ENCODE peak calls at places on chromosome 7, in ten cellular contexts. W is esophagus squamous epithelium; A is gastrocnemius medialis; G is left ventricle myocardium inferior; O is hepatocyte; R is body of pancreas; J is CD4-positive, alpha-beta memory T cell; N is coronary artery; F is naive thymus-derived CD4-positive, alpha-beta T cell; L is tibial nerve. X is an unnamed sample.

GRCh38 chr7:26292768-26293560 is 1.3 kb downstream of the SNX10 start:
- DNase-seq in W (no peak), A (no peak), G (no peak), O (no peak), R (peak), J (no peak), N (no peak), F (no peak), L (no peak), X (peak)

GRCh38 chr7:102287465-102288146 is 938 bp downstream of the SH2B2 start:
- DNase-seq in W (no peak), A (peak), G (no peak), O (no peak), R (peak), J (no peak), N (no peak), F (peak), L (no peak), X (no peak)

GRCh38 chr7:155533827-155534690 is 12.3 kb downstream of the CNPY1 start:
- DNase-seq in W (no peak), A (no peak), G (no peak), O (peak), R (no peak), J (no peak), N (no peak), F (no peak), L (no peak), X (no peak)

GRCh38 chr7:151992375-151992774 is 33.1 kb upstream of the GALNT11 start:
- DNase-seq in W (no peak), A (peak), G (peak), O (peak), R (peak), J (peak), N (no peak), F (peak), L (no peak), X (peak)

GRCh38 chr7:121235221-121235620 is 93.6 kb upstream of the WNT16 start:
- DNase-seq in W (no peak), A (no peak), G (no peak), O (no peak), R (no peak), J (no peak), N (no peak), F (no peak), L (no peak), X (no peak)

GRCh38 chr7:125423444-125424155 is 494.0 kb upstream of the POT1 start:
- DNase-seq in W (no peak), A (no peak), G (no peak), O (no peak), R (no peak), J (no peak), N (no peak), F (no peak), L (no peak), X (no peak)

GRCh38 chr7:4074407-4074806 is 607.7 kb upstream of the FOXK1 start:
- DNase-seq in W (no peak), A (no peak), G (no peak), O (no peak), R (no peak), J (no peak), N (no peak), F (no peak), L (no peak), X (peak)

GRCh38 chr7:41222704-41223103 is 480.2 kb downstream of the INHBA start:
- DNase-seq in W (no peak), A (no peak), G (no peak), O (no peak), R (no peak), J (no peak), N (no peak), F (no peak), L (no peak), X (no peak)

GRCh38 chr7:75969704-75970498 is 24.5 kb downstream of the TMEM120A start:
- DNase-seq in W (no peak), A (peak), G (no peak), O (no peak), R (no peak), J (no peak), N (no peak), F (no peak), L (no peak), X (no peak)

GRCh38 chr7:4753610-4754432 is 21.6 kb upstream of the AP5Z1 start:
- DNase-seq in W (no peak), A (peak), G (peak), O (peak), R (peak), J (peak), N (no peak), F (peak), L (peak), X (peak)

GRCh38 chr7:81869670-81870069 is 99.8 kb upstream of the HGF start:
- DNase-seq in W (no peak), A (no peak), G (no peak), O (no peak), R (no peak), J (no peak), N (no peak), F (no peak), L (no peak), X (no peak)

GRCh38 chr7:4806983-4807625 is 31.7 kb downstream of the AP5Z1 start:
- DNase-seq in W (no peak), A (no peak), G (no peak), O (no peak), R (no peak), J (no peak), N (no peak), F (no peak), L (no peak), X (no peak)

GRCh38 chr7:102061981-102062390 is 224.7 kb upstream of the SH2B2 start:
- DNase-seq in W (no peak), A (no peak), G (no peak), O (peak), R (no peak), J (no peak), N (no peak), F (no peak), L (no peak), X (peak)

GRCh38 chr7:4797858-4798705 is 22.7 kb downstream of the AP5Z1 start:
- DNase-seq in W (no peak), A (no peak), G (peak), O (peak), R (peak), J (peak), N (no peak), F (peak), L (peak), X (no peak)

GRCh38 chr7:80439894-80440811 is 71.7 kb downstream of the GNAT3 start:
- DNase-seq in W (no peak), A (no peak), G (no peak), O (no peak), R (no peak), J (no peak), N (no peak), F (no peak), L (no peak), X (no peak)

GRCh38 chr7:128860158-128861073 is 2.2 kb upstream of the ATP6V1F start:
- DNase-seq in W (no peak), A (peak), G (no peak), O (no peak), R (no peak), J (no peak), N (no peak), F (no peak), L (no peak), X (no peak)

GRCh38 chr7:30466266-30466665 is 12.3 kb downstream of the NOD1 start:
- DNase-seq in W (no peak), A (no peak), G (no peak), O (no peak), R (no peak), J (no peak), N (no peak), F (no peak), L (no peak), X (no peak)

GRCh38 chr7:130988443-130988842 is 254.4 kb upstream of the KLF14 start:
- DNase-seq in W (no peak), A (no peak), G (no peak), O (no peak), R (no peak), J (peak), N (no peak), F (peak), L (no peak), X (no peak)

GRCh38 chr7:95472521-95473160 is 13.1 kb upstream of the ASB4 start:
- DNase-seq in W (no peak), A (no peak), G (no peak), O (no peak), R (no peak), J (no peak), N (no peak), F (no peak), L (no peak), X (no peak)

GRCh38 chr7:46215987-46216567 is 295.0 kb upstream of the IGFBP3 start:
- DNase-seq in W (no peak), A (no peak), G (peak), O (peak), R (peak), J (no peak), N (no peak), F (no peak), L (no peak), X (no peak)

GRCh38 chr7:64744680-64745079 is 49.5 kb upstream of the ZNF138 start:
- DNase-seq in W (no peak), A (no peak), G (no peak), O (no peak), R (no peak), J (no peak), N (no peak), F (no peak), L (no peak), X (no peak)

GRCh38 chr7:88361357-88361756 is 54.7 kb upstream of the STEAP4 start:
- DNase-seq in W (no peak), A (no peak), G (no peak), O (no peak), R (no peak), J (no peak), N (no peak), F (no peak), L (no peak), X (no peak)

GRCh38 chr7:30800785-30801252 is 29.6 kb downstream of the MINDY4 start:
- DNase-seq in W (no peak), A (peak), G (no peak), O (peak), R (peak), J (peak), N (no peak), F (peak), L (no peak), X (peak)

GRCh38 chr7:24143547-24143946 is 140.4 kb upstream of the NPY start:
- DNase-seq in W (no peak), A (no peak), G (no peak), O (no peak), R (no peak), J (no peak), N (no peak), F (no peak), L (no peak), X (no peak)

GRCh38 chr7:16644624-16644986 is 949 bp downstream of the ANKMY2 start:
- DNase-seq in W (no peak), A (peak), G (peak), O (peak), R (peak), J (peak), N (peak), F (peak), L (peak), X (no peak)

GRCh38 chr7:36034020-36034419 is 119.0 kb upstream of the EEPD1 start:
- DNase-seq in W (no peak), A (no peak), G (no peak), O (no peak), R (no peak), J (no peak), N (no peak), F (no peak), L (no peak), X (no peak)

GRCh38 chr7:155490697-155491628 is 33.0 kb downstream of the EN2 start:
- DNase-seq in W (no peak), A (no peak), G (peak), O (no peak), R (peak), J (peak), N (no peak), F (no peak), L (no peak), X (no peak)

GRCh38 chr7:98249106-98249505 is 2.9 kb downstream of the TECPR1 start:
- DNase-seq in W (no peak), A (no peak), G (no peak), O (no peak), R (no peak), J (peak), N (no peak), F (no peak), L (no peak), X (no peak)

GRCh38 chr7:117505238-117505637 is 25.4 kb downstream of the CFTR start:
- DNase-seq in W (no peak), A (no peak), G (no peak), O (no peak), R (no peak), J (no peak), N (no peak), F (no peak), L (no peak), X (no peak)

GRCh38 chr7:7761974-7762769 is 43.8 kb upstream of the RPA3 start:
- DNase-seq in W (no peak), A (no peak), G (no peak), O (peak), R (no peak), J (peak), N (no peak), F (peak), L (no peak), X (no peak)

GRCh38 chr7:130912086-130912909 is 178.3 kb upstream of the KLF14 start:
- DNase-seq in W (no peak), A (no peak), G (no peak), O (no peak), R (no peak), J (no peak), N (peak), F (peak), L (no peak), X (peak)

GRCh38 chr7:81736088-81736487 is 33.8 kb downstream of the HGF start:
- DNase-seq in W (no peak), A (no peak), G (no peak), O (no peak), R (no peak), J (no peak), N (no peak), F (no peak), L (no peak), X (no peak)

GRCh38 chr7:30084195-30084594 is 50.6 kb upstream of the MTURN start:
- DNase-seq in W (no peak), A (no peak), G (no peak), O (no peak), R (no peak), J (no peak), N (no peak), F (no peak), L (no peak), X (no peak)

GRCh38 chr7:77903597-77903996 is 105.0 kb downstream of the PHTF2 start:
- DNase-seq in W (no peak), A (peak), G (no peak), O (no peak), R (no peak), J (peak), N (no peak), F (no peak), L (no peak), X (no peak)

GRCh38 chr7:6438427-6438826 is 9.3 kb downstream of the DAGLB start:
- DNase-seq in W (no peak), A (peak), G (no peak), O (no peak), R (no peak), J (no peak), N (no peak), F (peak), L (no peak), X (no peak)

DNA sequence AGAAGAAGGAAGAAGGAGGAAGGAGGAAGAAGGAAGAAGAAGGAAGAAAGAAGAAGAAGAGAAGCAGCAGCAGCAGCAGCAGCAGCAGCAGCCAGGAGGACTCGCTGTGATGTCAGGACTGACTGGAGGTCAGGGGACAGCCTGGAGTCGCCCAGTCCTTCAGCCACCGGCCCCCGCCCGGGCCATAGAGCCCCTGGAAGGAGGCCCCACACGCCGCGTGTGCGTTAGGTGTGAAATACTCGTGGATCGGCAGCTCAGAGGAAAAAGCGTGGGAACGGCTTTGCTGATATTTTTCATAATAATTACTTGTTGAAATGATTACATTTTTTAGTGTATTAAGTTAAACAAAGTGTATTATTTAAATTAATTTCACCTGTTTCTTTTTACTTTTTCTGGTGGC is 48.4 kb downstream of the UNCX start:
- DNase-seq in W (no peak), A (no peak), G (no peak), O (no peak), R (no peak), J (no peak), N (no peak), F (no peak), L (no peak), X (no peak)
- H3K27ac ChIP-seq in W (no peak), A (no peak), G (no peak), O (no peak), R (no peak), J (no peak), N (no peak), F (no peak), L (no peak), X (no peak)

GRCh38 chr7:831596-832291 is 532 bp upstream of the SUN1 start:
- DNase-seq in W (no peak), A (peak), G (no peak), O (peak), R (no peak), J (peak), N (no peak), F (no peak), L (no peak), X (no peak)
- H3K4me3 ChIP-seq in W (no peak), A (peak), G (peak), O (no peak), R (no peak), J (peak), N (peak), F (peak), L (no peak), X (peak)

GRCh38 chr7:55409474-55410225 is 44.5 kb downstream of the LANCL2 start:
- DNase-seq in W (no peak), A (no peak), G (no peak), O (peak), R (no peak), J (no peak), N (no peak), F (no peak), L (no peak), X (no peak)
- H3K27ac ChIP-seq in W (no peak), A (no peak), G (no peak), O (peak), R (no peak), J (no peak), N (no peak), F (no peak), L (no peak), X (no peak)

DNA sequence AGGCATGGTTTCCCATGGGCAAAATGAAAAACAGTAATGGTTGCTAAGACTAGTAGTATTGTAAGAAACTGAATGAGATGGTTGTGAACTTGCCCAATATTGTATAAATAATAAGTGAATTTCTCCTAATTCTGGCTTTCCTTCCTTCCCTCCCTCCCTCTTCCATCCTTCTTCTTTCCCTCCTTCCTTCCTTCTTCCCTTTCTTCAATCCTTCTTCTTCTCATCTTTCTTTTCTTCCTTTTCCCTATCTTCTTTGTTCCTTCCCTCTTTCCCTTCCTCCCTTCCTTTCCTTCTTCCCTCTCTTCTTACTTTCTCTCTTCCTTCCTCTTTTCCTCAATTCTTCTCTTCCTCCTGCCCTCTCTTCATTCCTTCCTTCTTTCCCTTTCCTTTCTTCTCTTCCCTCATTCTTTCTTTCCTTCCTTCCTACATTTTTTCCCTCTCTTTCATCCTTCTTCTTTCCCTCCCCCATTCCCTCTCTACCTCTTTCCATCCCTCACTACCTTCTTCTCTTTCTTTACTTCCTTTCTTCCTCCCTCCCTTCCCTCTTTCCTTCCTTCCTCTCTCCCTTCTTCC is 4.1 kb upstream of the VWC2 start:
- DNase-seq in W (no peak), A (no peak), G (no peak), O (no peak), R (no peak), J (no peak), N (no peak), F (no peak), L (no peak), X (no peak)
- H3K4me3 ChIP-seq in W (no peak), A (no peak), G (no peak), O (no peak), R (no peak), J (no peak), N (no peak), F (no peak), L (no peak), X (no peak)

GRCh38 chr7:22302951-22303423 is 54.0 kb downstream of the RAPGEF5 start:
- DNase-seq in W (no peak), A (no peak), G (no peak), O (no peak), R (no peak), J (no peak), N (no peak), F (no peak), L (no peak), X (no peak)
- H3K27ac ChIP-seq in W (no peak), A (no peak), G (no peak), O (no peak), R (peak), J (no peak), N (no peak), F (no peak), L (peak), X (no peak)

X was measured in right atrium auricular region.